ENCODE peak calls at places on chromosomes 2 and 18, in four cellular contexts. One of them, this sample, is unnamed.
A peak's percentile ranks its signal among the peaks of the same experiment; 100 is the strongest.

GRCh38 chr2:180222642-180223041 is 215.5 kb upstream of the CWC22 start:
- DNase-seq in activated effector memory CD4-positive, alpha-beta T cell treated with anti-CD3 and anti-CD28 coated beads, Interleukin-2, amount 50 U/mL, for 16 hours: no peak
- DNase-seq in type B pancreatic cell: no peak
- DNase-seq in GDM1: no peak
- DNase-seq in this sample: no peak

GRCh38 chr2:159801925-159802324 is 3.9 kb upstream of the CD302 start:
- DNase-seq in activated effector memory CD4-positive, alpha-beta T cell treated with anti-CD3 and anti-CD28 coated beads, Interleukin-2, amount 50 U/mL, for 16 hours: no peak
- DNase-seq in type B pancreatic cell: no peak
- DNase-seq in GDM1: peak; percentile 57
- DNase-seq in this sample: peak; percentile 75

GRCh38 chr2:23550553-23550952 is 165.6 kb downstream of the KLHL29 start:
- DNase-seq in activated effector memory CD4-positive, alpha-beta T cell treated with anti-CD3 and anti-CD28 coated beads, Interleukin-2, amount 50 U/mL, for 16 hours: no peak
- DNase-seq in type B pancreatic cell: no peak
- DNase-seq in GDM1: no peak
- DNase-seq in this sample: no peak

GRCh38 chr2:205892141-205893064 is 193.6 kb downstream of the INO80D start:
- DNase-seq in activated effector memory CD4-positive, alpha-beta T cell treated with anti-CD3 and anti-CD28 coated beads, Interleukin-2, amount 50 U/mL, for 16 hours: no peak
- DNase-seq in type B pancreatic cell: no peak
- DNase-seq in GDM1: no peak
- DNase-seq in this sample: no peak

GRCh38 chr2:439077-439476 is 151.2 kb upstream of the ALKAL2 start:
- DNase-seq in activated effector memory CD4-positive, alpha-beta T cell treated with anti-CD3 and anti-CD28 coated beads, Interleukin-2, amount 50 U/mL, for 16 hours: no peak
- DNase-seq in type B pancreatic cell: no peak
- DNase-seq in GDM1: no peak
- DNase-seq in this sample: no peak

GRCh38 chr18:25136416-25137132 is 215.4 kb downstream of the ZNF521 start:
- DNase-seq in activated effector memory CD4-positive, alpha-beta T cell treated with anti-CD3 and anti-CD28 coated beads, Interleukin-2, amount 50 U/mL, for 16 hours: no peak
- DNase-seq in type B pancreatic cell: no peak
- DNase-seq in GDM1: no peak
- DNase-seq in this sample: no peak

GRCh38 chr18:3823073-3823472 is 373.1 kb downstream of the TGIF1 start:
- DNase-seq in activated effector memory CD4-positive, alpha-beta T cell treated with anti-CD3 and anti-CD28 coated beads, Interleukin-2, amount 50 U/mL, for 16 hours: no peak
- DNase-seq in type B pancreatic cell: no peak
- DNase-seq in GDM1: no peak
- DNase-seq in this sample: no peak

GRCh38 chr18:24987271-24987932 is 364.6 kb downstream of the ZNF521 start:
- DNase-seq in activated effector memory CD4-positive, alpha-beta T cell treated with anti-CD3 and anti-CD28 coated beads, Interleukin-2, amount 50 U/mL, for 16 hours: no peak
- DNase-seq in type B pancreatic cell: no peak
- DNase-seq in GDM1: no peak
- DNase-seq in this sample: no peak

GRCh38 chr18:75220786-75221355 is 10.3 kb downstream of the TSHZ1 start:
- DNase-seq in activated effector memory CD4-positive, alpha-beta T cell treated with anti-CD3 and anti-CD28 coated beads, Interleukin-2, amount 50 U/mL, for 16 hours: no peak
- DNase-seq in type B pancreatic cell: no peak
- DNase-seq in GDM1: no peak
- DNase-seq in this sample: no peak

GRCh38 chr2:32342811-32343210 is 14.0 kb upstream of the BIRC6 start:
- DNase-seq in activated effector memory CD4-positive, alpha-beta T cell treated with anti-CD3 and anti-CD28 coated beads, Interleukin-2, amount 50 U/mL, for 16 hours: no peak
- DNase-seq in type B pancreatic cell: no peak
- DNase-seq in GDM1: no peak
- DNase-seq in this sample: no peak

GRCh38 chr18:73646196-73646595 is 501.4 kb downstream of the FBXO15 start:
- DNase-seq in activated effector memory CD4-positive, alpha-beta T cell treated with anti-CD3 and anti-CD28 coated beads, Interleukin-2, amount 50 U/mL, for 16 hours: no peak
- DNase-seq in type B pancreatic cell: no peak
- DNase-seq in GDM1: no peak
- DNase-seq in this sample: no peak

GRCh38 chr2:130393318-130393910 is 37.6 kb downstream of the PTPN18 start:
- DNase-seq in activated effector memory CD4-positive, alpha-beta T cell treated with anti-CD3 and anti-CD28 coated beads, Interleukin-2, amount 50 U/mL, for 16 hours: no peak
- DNase-seq in type B pancreatic cell: no peak
- DNase-seq in GDM1: no peak
- DNase-seq in this sample: no peak

GRCh38 chr18:58599106-58599505 is 29.8 kb downstream of the ALPK2 start:
- DNase-seq in activated effector memory CD4-positive, alpha-beta T cell treated with anti-CD3 and anti-CD28 coated beads, Interleukin-2, amount 50 U/mL, for 16 hours: no peak
- DNase-seq in type B pancreatic cell: no peak
- DNase-seq in GDM1: no peak
- DNase-seq in this sample: no peak

GRCh38 chr2:146212602-146213001 is 1632.2 kb upstream of the ACVR2A start:
- DNase-seq in activated effector memory CD4-positive, alpha-beta T cell treated with anti-CD3 and anti-CD28 coated beads, Interleukin-2, amount 50 U/mL, for 16 hours: no peak
- DNase-seq in type B pancreatic cell: no peak
- DNase-seq in GDM1: no peak
- DNase-seq in this sample: no peak

GRCh38 chr2:169141713-169142352 is 72.5 kb downstream of the DHRS9 start:
- DNase-seq in activated effector memory CD4-positive, alpha-beta T cell treated with anti-CD3 and anti-CD28 coated beads, Interleukin-2, amount 50 U/mL, for 16 hours: peak; percentile 77
- DNase-seq in type B pancreatic cell: no peak
- DNase-seq in GDM1: peak; percentile 18
- DNase-seq in this sample: peak; percentile 16

GRCh38 chr2:236353594-236353942 is 89.4 kb upstream of the ASB18 start:
- DNase-seq in activated effector memory CD4-positive, alpha-beta T cell treated with anti-CD3 and anti-CD28 coated beads, Interleukin-2, amount 50 U/mL, for 16 hours: no peak
- DNase-seq in type B pancreatic cell: no peak
- DNase-seq in GDM1: no peak
- DNase-seq in this sample: no peak

GRCh38 chr2:120520929-120521912 is 175.3 kb downstream of the INHBB start:
- DNase-seq in activated effector memory CD4-positive, alpha-beta T cell treated with anti-CD3 and anti-CD28 coated beads, Interleukin-2, amount 50 U/mL, for 16 hours: peak; percentile 66
- DNase-seq in type B pancreatic cell: no peak
- DNase-seq in GDM1: no peak
- DNase-seq in this sample: no peak